ENCODE peak calls at places on chromosomes 12 and 14, in four cellular contexts. V, Y, I and K are unnamed samples.

GRCh38 chr14:91511014-91511466 is 930 bp upstream of the PPP4R3A start:
- DNase-seq in V (no peak), Y (no peak), I (no peak), K (no peak)

GRCh38 chr14:23061995-23062394 is 4.7 kb upstream of the CDH24 start:
- DNase-seq in V (peak; percentile 88), Y (peak; percentile 84), I (no peak), K (no peak)

GRCh38 chr14:21098134-21098891 is at the start of gene ZNF219:
- DNase-seq in V (peak; percentile 82), Y (peak; percentile 82), I (peak; percentile 65), K (no peak)

GRCh38 chr12:111066744-111067437 is 146.5 kb upstream of the MYL2 start:
- DNase-seq in V (no peak), Y (no peak), I (no peak), K (no peak)

GRCh38 chr14:93133476-93133875 is 17.8 kb upstream of the ITPK1 start:
- DNase-seq in V (peak; percentile 78), Y (no peak), I (no peak), K (no peak)

GRCh38 chr12:119061208-119061796 is 80.0 kb downstream of the SRRM4 start:
- DNase-seq in V (no peak), Y (no peak), I (peak; percentile 71), K (no peak)

GRCh38 chr12:45292486-45293195 is 76.7 kb downstream of the ANO6 start:
- DNase-seq in V (peak; percentile 73), Y (peak; percentile 72), I (no peak), K (no peak)

GRCh38 chr12:118082161-118082560 is 21.2 kb upstream of the WSB2 start:
- DNase-seq in V (no peak), Y (no peak), I (no peak), K (no peak)

GRCh38 chr14:96670391-96670790 is 126.8 kb upstream of the VRK1 start:
- DNase-seq in V (no peak), Y (peak; percentile 22), I (no peak), K (no peak)

GRCh38 chr12:6810758-6811157 is 10.9 kb upstream of the GPR162 start:
- DNase-seq in V (no peak), Y (no peak), I (no peak), K (no peak)

GRCh38 chr14:68820119-68820518 is 27.3 kb upstream of the ZFP36L1 start:
- DNase-seq in V (no peak), Y (no peak), I (no peak), K (no peak)

GRCh38 chr12:20050166-20050565 is 318.2 kb upstream of the PDE3A start:
- DNase-seq in V (no peak), Y (no peak), I (no peak), K (no peak)

GRCh38 chr12:108690191-108690518 is 41.2 kb downstream of the CORO1C start:
- DNase-seq in V (no peak), Y (no peak), I (no peak), K (no peak)

GRCh38 chr12:108691154-108691994 is 39.9 kb downstream of the CORO1C start:
- DNase-seq in V (peak; percentile 98), Y (peak; percentile 98), I (peak; percentile 80), K (peak; percentile 75)

GRCh38 chr12:108690799-108691153 is 40.5 kb downstream of the CORO1C start:
- DNase-seq in V (no peak), Y (no peak), I (no peak), K (peak; percentile 25)

GRCh38 chr12:108691995-108692808 is 39.1 kb downstream of the CORO1C start:
- DNase-seq in V (no peak), Y (no peak), I (peak; percentile 69), K (peak; percentile 60)

GRCh38 chr12:108689314-108690190 is 41.8 kb downstream of the CORO1C start:
- DNase-seq in V (peak; percentile 79), Y (no peak), I (peak; percentile 71), K (peak; percentile 37)
- TF ChIP-seq CTCF in V (no peak), Y (no peak), I (peak; percentile 64), K (no peak)

GRCh38 chr14:64701660-64702059 is 2.6 kb upstream of the PLEKHG3 start:
- DNase-seq in V (peak; percentile 7), Y (peak; percentile 7), I (no peak), K (no peak)

GRCh38 chr14:64696355-64696844 is 7.8 kb upstream of the PLEKHG3 start:
- DNase-seq in V (peak; percentile 84), Y (peak; percentile 57), I (no peak), K (no peak)

GRCh38 chr14:64700894-64701293 is 3.3 kb upstream of the PLEKHG3 start:
- DNase-seq in V (no peak), Y (no peak), I (no peak), K (no peak)

GRCh38 chr14:64700290-64700689 is 3.9 kb upstream of the PLEKHG3 start:
- DNase-seq in V (peak; percentile 3), Y (no peak), I (no peak), K (no peak)

DNA sequence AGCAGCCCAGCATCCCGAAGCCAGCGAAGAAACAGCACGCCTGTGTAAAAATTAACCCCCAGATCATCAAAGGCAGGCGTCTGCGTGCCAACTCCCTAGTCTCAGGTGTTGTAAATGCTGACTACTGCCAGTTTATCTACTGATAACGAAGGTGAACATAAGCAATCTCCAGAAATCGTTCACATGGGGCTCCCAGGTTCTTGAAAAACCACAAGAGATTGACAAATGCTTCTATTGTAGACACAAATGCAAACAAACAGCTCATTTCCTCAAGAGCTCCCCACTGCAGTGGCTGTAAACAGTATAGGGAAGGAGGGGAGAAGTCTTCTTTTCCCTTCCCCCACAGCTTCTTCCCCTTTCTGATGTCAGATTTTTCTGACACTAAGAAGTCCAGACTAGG is 5.3 kb upstream of the PLEKHG3 start:
- DNase-seq in V (peak; percentile 39), Y (no peak), I (no peak), K (no peak)
- H3K27me3 ChIP-seq in V (no peaks in the 10 kb centered on the region), Y (no peaks in the 10 kb centered on the region), I (peaks cover 51% of the 10 kb centered on the region), K (peaks cover 3% of the 10 kb centered on the region)

DNA sequence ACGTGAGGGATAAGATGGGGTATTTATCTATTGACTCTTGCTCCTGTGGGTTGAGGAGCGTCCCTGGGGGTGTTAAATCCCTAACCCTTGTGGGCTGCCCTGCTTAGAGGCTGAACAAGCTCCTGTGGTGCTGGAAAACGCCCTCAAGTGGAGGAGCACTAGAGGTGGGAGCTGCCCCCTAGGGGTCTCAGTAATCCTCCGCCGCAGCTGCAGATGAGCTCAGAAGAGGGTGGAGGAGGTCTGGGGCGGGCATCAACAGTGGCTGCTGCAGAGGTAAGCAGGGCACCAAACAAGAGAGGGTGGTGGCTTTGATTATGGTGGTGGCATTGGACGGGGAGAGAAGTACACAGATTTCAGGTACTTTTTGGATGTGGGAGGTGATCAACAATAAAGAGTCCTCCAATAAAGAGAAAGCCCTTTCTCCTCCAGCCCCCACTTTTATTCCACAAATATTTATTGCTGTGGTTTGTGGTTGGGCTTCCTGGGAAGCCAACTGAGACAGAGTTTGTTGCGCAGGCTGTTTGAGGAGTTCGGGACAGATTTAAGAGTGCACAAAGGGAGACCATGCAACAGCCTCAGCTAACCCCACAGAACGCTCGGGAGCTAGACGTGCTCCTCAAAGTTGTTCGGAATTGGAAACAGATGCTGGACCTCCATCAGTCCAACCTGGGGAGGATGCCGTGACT is 179.9 kb downstream of the ADCK1 start:
- DNase-seq in V (no peak), Y (peak; percentile 30), I (peak; percentile 27), K (no peak)
- TF ChIP-seq CTCF in V (no peak), Y (no peak), I (peak; percentile 43), K (peak; percentile 23)

GRCh38 chr14:104461676-104462443 is 117.7 kb upstream of the C14orf180 start:
- DNase-seq in V (peak; percentile 56), Y (no peak), I (no peak), K (no peak)
- H3K27me3 ChIP-seq in V (no peaks in the 10 kb centered on the region), Y (peaks cover 11% of the 10 kb centered on the region), I (no peaks in the 10 kb centered on the region), K (peaks cover 4% of the 10 kb centered on the region)

DNA sequence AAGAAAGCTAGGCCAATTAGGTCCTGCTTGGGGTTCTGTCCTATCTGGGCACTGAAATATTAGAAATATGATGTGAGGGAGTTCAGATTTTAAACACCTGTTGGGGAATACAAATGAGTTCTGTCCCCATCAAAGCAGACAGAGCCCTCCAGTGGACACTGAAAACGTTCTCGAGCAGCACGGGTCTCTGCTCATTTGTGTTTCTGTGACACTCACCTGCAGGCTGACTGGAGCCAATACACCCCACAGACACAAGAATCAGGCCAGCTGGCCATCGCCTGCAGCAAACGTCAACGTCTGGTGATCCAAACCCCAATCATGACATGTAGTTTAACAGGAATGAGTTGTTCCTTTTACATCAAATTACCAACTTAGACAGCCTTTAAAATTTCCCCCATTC is 493.4 kb upstream of the TMEM132C start:
- DNase-seq in V (no peak), Y (no peak), I (no peak), K (no peak)
- TF ChIP-seq CTCF in V (no peak), Y (no peak), I (no peak), K (no peak)

GRCh38 chr14:36505193-36505815 is 14.7 kb downstream of the NKX2-1 start:
- DNase-seq in V (no peak), Y (no peak), I (no peak), K (no peak)

GRCh38 chr14:36502558-36503508 is 17.2 kb downstream of the NKX2-1 start:
- DNase-seq in V (no peak), Y (no peak), I (no peak), K (no peak)

GRCh38 chr14:36505892-36506731 is 13.9 kb downstream of the NKX2-1 start:
- DNase-seq in V (no peak), Y (no peak), I (no peak), K (no peak)

GRCh38 chr14:36503771-36504741 is 16.0 kb downstream of the NKX2-1 start:
- DNase-seq in V (no peak), Y (no peak), I (no peak), K (no peak)

GRCh38 chr14:36504805-36505192 is 15.2 kb downstream of the NKX2-1 start:
- DNase-seq in V (no peak), Y (no peak), I (no peak), K (no peak)
- H3K27me3 ChIP-seq in V (peaks cover 7% of the 10 kb centered on the region), Y (peaks cover 26% of the 10 kb centered on the region), I (peaks cover 19% of the 10 kb centered on the region), K (no peaks in the 10 kb centered on the region)

GRCh38 chr14:54498579-54498978 is 9.8 kb upstream of the GMFB start:
- DNase-seq in V (no peak), Y (no peak), I (no peak), K (no peak)

GRCh38 chr14:54502602-54503001 is 7.1 kb upstream of the CGRRF1 start:
- DNase-seq in V (no peak), Y (no peak), I (no peak), K (no peak)

GRCh38 chr14:54500744-54501143 is 9.0 kb upstream of the CGRRF1 start:
- DNase-seq in V (no peak), Y (no peak), I (no peak), K (no peak)

GRCh38 chr14:54501423-54501822 is 8.3 kb upstream of the CGRRF1 start:
- DNase-seq in V (no peak), Y (no peak), I (no peak), K (no peak)

DNA sequence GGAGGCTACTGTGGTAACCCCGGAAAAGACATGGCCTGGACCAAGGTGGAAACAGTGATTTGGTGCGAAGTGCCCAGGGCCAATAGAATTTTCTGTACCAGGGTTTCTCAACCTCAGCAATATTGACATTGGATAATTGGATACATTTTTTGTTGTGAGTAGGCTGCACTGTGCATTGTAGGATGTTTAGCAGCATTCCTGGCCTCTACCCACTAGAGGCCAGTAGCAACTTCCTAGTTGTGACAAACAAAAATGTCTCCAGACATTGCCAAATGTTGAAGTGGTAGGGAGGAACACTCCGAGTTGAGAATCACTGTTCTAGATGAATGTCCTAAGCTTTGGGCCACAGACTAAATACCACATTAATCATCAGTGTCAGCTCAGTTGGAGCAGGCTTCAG is 6.2 kb upstream of the CGRRF1 start:
- DNase-seq in V (no peak), Y (no peak), I (no peak), K (no peak)
- TF ChIP-seq CTCF in V (no peak), Y (no peak), I (peak; percentile 47), K (peak; percentile 50)